ENCODE peak calls at places on chromosome 2, in four cellular contexts. V is IMR-90, X is HCT116, C is A549. B is an unnamed sample.

GRCh38 chr2:130289780-130290179 is 52.9 kb upstream of the IMP4 start:
- DNase-seq in X (no peak), C (no peak), V (no peak), B (no peak)

GRCh38 chr2:127569274-127570065 is 34.0 kb downstream of the MYO7B start:
- DNase-seq in V (peak; percentile 76), X (no peak), C (no peak), B (peak; percentile 79)

GRCh38 chr2:127586746-127587295 is 51.3 kb downstream of the MYO7B start:
- DNase-seq in V (no peak), C (no peak), X (no peak), B (peak; percentile 46)

GRCh38 chr2:100741880-100742814 is 77.8 kb upstream of the NPAS2 start:
- DNase-seq in V (peak; percentile 98), C (no peak), X (no peak), B (no peak)

GRCh38 chr2:12884713-12885282 is 168.1 kb downstream of the TRIB2 start:
- DNase-seq in V (peak; percentile 54), X (peak; percentile 18), C (no peak), B (peak; percentile 77)

GRCh38 chr2:8212239-8212638 is 469.6 kb upstream of the ID2 start:
- DNase-seq in V (no peak), X (no peak), C (no peak), B (no peak)

GRCh38 chr2:12412898-12413305 is 303.8 kb upstream of the TRIB2 start:
- DNase-seq in V (peak; percentile 81), X (no peak), C (no peak), B (no peak)

GRCh38 chr2:229032596-229033234 is 238.4 kb downstream of the PID1 start:
- DNase-seq in C (no peak), V (no peak), X (no peak), B (no peak)

GRCh38 chr2:63058742-63059433 is 8.3 kb downstream of the OTX1 start:
- DNase-seq in V (no peak), C (no peak), X (no peak), B (no peak)

GRCh38 chr2:218882866-218883366 is 2.3 kb downstream of the WNT10A start:
- DNase-seq in C (no peak), V (no peak), X (no peak), B (no peak)

DNA sequence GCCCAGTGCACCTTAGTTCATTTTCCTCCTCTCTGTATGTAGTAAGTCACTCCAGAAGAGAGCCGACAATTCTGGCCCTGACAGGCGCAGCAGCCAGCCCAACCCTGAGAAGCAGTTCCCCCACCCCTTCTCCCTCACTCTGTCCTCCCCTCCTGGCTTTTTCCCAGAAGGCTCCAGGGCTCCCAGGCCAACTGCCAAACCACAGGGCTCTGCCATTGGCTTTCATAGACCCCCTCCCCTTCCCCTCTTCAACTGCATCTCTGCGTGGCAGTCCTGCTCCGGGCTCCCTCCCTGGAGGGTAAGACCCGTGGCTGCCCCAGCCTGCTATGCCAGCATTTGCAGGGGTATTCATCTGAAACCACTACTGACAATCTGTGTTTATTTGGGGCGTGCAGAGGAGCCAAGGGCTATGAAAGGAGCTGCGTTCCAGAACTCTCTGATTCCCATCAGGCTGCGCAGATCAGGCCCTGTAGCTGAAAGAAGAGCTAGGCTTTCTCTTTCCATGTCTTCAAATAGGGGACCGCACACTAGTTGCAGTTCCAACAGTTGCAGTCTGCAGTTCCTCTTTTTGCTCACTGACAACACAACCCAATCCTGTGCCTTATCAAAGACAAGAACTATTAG is 388.6 kb upstream of the TNP1 start:
- DNase-seq in C (no peak), X (no peak), V (peak; percentile 74), B (peak; percentile 89)
- TF ChIP-seq POLR2A in C (no peak), X (no peak), V (no peak), B (no peak)

DNA sequence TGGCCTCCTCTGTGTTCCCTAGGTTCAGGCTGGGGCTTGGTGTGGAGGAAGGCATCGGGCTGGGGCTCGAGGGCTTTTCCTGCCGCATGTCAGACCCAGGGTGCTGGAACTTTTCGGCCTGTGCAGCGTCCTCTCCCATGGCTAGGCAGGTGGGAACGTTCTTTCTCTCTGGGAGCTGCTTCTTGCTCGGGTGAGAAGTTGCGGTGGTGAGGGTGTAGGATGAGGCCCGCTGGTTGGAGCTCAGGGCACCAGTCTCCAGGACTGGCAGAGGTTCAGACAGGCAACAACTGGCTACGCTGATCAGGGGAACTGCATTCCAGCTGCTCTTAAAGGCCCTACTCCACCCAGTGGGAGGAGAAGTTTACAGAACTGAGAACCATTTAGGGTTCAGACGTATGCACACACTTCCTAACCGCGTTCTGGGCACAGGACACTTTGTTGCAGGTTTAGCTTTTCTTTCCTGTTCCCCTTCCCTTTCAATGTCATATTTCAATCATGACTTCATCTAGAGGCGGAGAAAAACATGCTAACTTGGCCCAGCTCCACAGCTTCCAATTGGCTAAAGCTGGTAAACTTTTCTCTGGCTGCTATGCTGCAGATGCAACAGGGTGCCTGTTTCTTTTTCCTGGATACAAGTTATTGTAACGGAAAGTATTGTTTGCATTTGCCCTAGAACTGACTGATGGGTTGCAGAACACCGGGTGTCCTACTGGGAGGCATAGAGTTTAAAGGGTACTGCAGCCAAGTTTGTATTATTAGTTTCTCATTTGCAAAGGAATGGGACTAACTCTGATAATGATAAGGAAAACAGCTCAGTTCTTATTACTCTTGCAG is at the start of gene CAVIN2:
- DNase-seq in C (peak; percentile 45), X (no peak), V (peak; percentile 90), B (peak; percentile 78)
- H3K4me3 ChIP-seq in C (peak within 1 kb of the TSS; percentile 53), X (no peak within 1 kb of the TSS), V (peak within 1 kb of the TSS; percentile 33), B (peak within 1 kb of the TSS; percentile 23)

GRCh38 chr2:20897874-20898453 is 75.1 kb upstream of the LDAH start:
- DNase-seq in X (no peak), V (no peak), C (no peak), B (no peak)

GRCh38 chr2:20900052-20900636 is 77.2 kb upstream of the LDAH start:
- DNase-seq in V (no peak), X (no peak), C (no peak), B (no peak)

DNA sequence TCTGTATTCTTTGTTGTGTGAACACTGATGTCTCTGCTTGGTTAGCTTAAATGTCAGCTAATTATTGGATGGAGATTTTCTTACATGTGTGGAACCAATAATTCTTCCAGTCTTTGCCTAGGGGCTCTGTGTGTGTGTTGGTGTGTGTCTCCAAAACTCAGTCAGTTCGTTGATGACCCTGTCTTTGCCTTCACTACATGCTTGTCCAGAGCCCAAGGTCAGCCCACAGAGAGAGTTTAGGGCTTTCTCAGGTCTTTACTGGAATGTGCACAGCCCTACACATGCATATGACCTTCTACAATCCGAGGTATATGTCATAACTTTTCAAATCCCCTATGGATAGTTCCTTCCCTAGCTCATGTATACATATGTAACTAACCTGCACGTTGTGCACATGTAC is 74.1 kb upstream of the LDAH start:
- DNase-seq in V (no peak), C (no peak), X (no peak), B (no peak)
- TF ChIP-seq CTCF in V (no peak), C (no peak), X (no peak), B (no peak)

GRCh38 chr2:36403675-36404230 is 48.2 kb downstream of the CRIM1 start:
- DNase-seq in X (peak; percentile 86), V (peak; percentile 84), C (peak; percentile 69), B (no peak)
- TF ChIP-seq POLR2A in X (no peak), V (no peak), C (no peak), B (no peak)

GRCh38 chr2:47174731-47175361 is 19.7 kb upstream of the STPG4 start:
- DNase-seq in V (peak; percentile 62), X (peak; percentile 52), C (peak; percentile 82), B (peak; percentile 72)

GRCh38 chr2:47172156-47172921 is 17.2 kb upstream of the STPG4 start:
- DNase-seq in X (no peak), C (no peak), V (no peak), B (no peak)

GRCh38 chr2:47169784-47170183 is 14.7 kb upstream of the STPG4 start:
- DNase-seq in C (no peak), V (no peak), X (no peak), B (no peak)

GRCh38 chr2:47173986-47174730 is 19.1 kb upstream of the STPG4 start:
- DNase-seq in C (no peak), X (no peak), V (no peak), B (no peak)

GRCh38 chr2:47172922-47173695 is 18.0 kb upstream of the STPG4 start:
- DNase-seq in V (no peak), X (no peak), C (no peak), B (no peak)
- H3K4me3 ChIP-seq in V (peak overlapping the region; percentile 89), X (no peak overlapping the region), C (peak overlapping the region; percentile 97), B (no peak overlapping the region)

DNA sequence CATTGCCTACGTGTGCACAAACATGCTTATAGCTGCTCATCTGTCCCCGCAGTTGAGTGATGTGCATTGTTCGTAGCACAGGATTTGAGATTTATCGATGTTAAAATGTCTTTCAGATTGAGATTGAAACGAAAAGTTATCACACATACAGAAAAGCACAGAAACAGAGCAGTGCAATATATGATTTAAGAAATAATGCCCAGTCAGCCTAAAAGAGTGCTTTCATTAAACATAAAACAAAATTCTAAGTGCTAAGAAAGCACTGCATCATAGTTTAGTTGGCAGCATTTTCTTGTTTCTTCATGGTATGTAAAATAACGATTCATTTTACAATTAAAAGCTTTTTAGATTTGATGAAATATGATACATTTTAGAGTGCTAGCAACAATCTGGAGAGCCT is 31.9 kb upstream of the GORASP2 start:
- DNase-seq in X (no peak), C (no peak), V (no peak), B (no peak)
- TF ChIP-seq CTCF in X (no peak), C (no peak), V (no peak), B (no peak)